ENCODE peak calls at places on chromosomes 6 and 20, in five cellular contexts. G is transverse colon, V is stomach, H is HepG2, Z is uterus. P is an unnamed sample.

GRCh38 chr6:102075539-102075938 is 682.0 kb downstream of the GRIK2 start:
- DNase-seq in Z (no peak), H (peak; percentile 4), V (no peak), G (no peak), P (no peak)

GRCh38 chr6:129853996-129854711 is 7.0 kb downstream of the TMEM244 start:
- DNase-seq in G (no peak), V (no peak), Z (no peak), H (no peak), P (no peak)

GRCh38 chr6:20620043-20620442 is 85.8 kb downstream of the CDKAL1 start:
- DNase-seq in Z (no peak), H (no peak), V (no peak), G (no peak), P (no peak)

GRCh38 chr6:85429346-85429745 is 20.5 kb upstream of the NT5E start:
- DNase-seq in H (no peak), G (no peak), Z (no peak), V (no peak), P (no peak)

GRCh38 chr6:12275084-12275483 is 15.1 kb upstream of the EDN1 start:
- DNase-seq in H (no peak), Z (no peak), G (no peak), V (no peak), P (no peak)

GRCh38 chr20:10309326-10309725 is 90.7 kb downstream of the SNAP25 start:
- DNase-seq in H (no peak), Z (no peak), G (no peak), V (no peak), P (no peak)

GRCh38 chr20:62741701-62742491 is 33.3 kb downstream of the NTSR1 start:
- DNase-seq in G (no peak), H (no peak), V (no peak), Z (no peak), P (no peak)

GRCh38 chr20:8153281-8153908 is 21.3 kb downstream of the PLCB1 start:
- DNase-seq in G (no peak), V (no peak), H (no peak), Z (no peak), P (no peak)

GRCh38 chr6:74671558-74672025 is 534.3 kb downstream of the COL12A1 start:
- DNase-seq in V (no peak), G (no peak), H (no peak), Z (no peak), P (no peak)

GRCh38 chr6:129661478-129662405 is 48.2 kb downstream of the ARHGAP18 start:
- DNase-seq in G (no peak), V (no peak), Z (no peak), H (peak; percentile 66), P (no peak)

GRCh38 chr6:134437376-134437775 is 119.5 kb upstream of the SGK1 start:
- DNase-seq in V (no peak), G (peak; percentile 16), H (no peak), Z (no peak), P (peak; percentile 12)

GRCh38 chr6:152496731-152497130 is 140.4 kb downstream of the SYNE1 start:
- DNase-seq in Z (no peak), V (no peak), G (no peak), H (no peak), P (no peak)

GRCh38 chr6:628772-629171 is 28.1 kb downstream of the HUS1B start:
- DNase-seq in V (no peak), H (no peak), G (no peak), Z (no peak), P (no peak)

GRCh38 chr6:63442870-63443269 is 123.1 kb upstream of the LGSN start:
- DNase-seq in V (no peak), G (no peak), Z (no peak), H (no peak), P (no peak)

GRCh38 chr6:17589402-17590116 is 10.5 kb upstream of the FAM8A1 start:
- DNase-seq in G (peak; percentile 65), Z (no peak), H (peak; percentile 24), V (no peak), P (no peak)

GRCh38 chr6:16244869-16245451 is 6.6 kb downstream of the GMPR start:
- DNase-seq in H (no peak), V (no peak), Z (no peak), G (no peak), P (no peak)

GRCh38 chr6:166942393-166943168 is 13.8 kb downstream of the RNASET2 start:
- DNase-seq in V (no peak), H (no peak), Z (no peak), G (no peak), P (no peak)

GRCh38 chr20:59781236-59781635 is 152.2 kb downstream of the SYCP2 start:
- DNase-seq in H (no peak), Z (no peak), V (no peak), G (no peak), P (no peak)

GRCh38 chr6:82144852-82145332 is 102.7 kb downstream of the IBTK start:
- DNase-seq in G (peak; percentile 21), H (peak; percentile 56), V (peak; percentile 37), Z (peak; percentile 25), P (peak; percentile 81)

GRCh38 chr20:64052326-64052722 is 2.9 kb upstream of the SOX18 start:
- DNase-seq in H (no peak), G (no peak), V (no peak), Z (no peak), P (no peak)

GRCh38 chr20:1478566-1478965 is 11.9 kb upstream of the NSFL1C start:
- DNase-seq in V (no peak), G (no peak), H (no peak), Z (no peak), P (no peak)

GRCh38 chr6:39855356-39855995 is 63.3 kb downstream of the DAAM2 start:
- DNase-seq in G (no peak), V (no peak), Z (no peak), H (no peak), P (no peak)

GRCh38 chr6:82246802-82247633 is 526 bp downstream of the IBTK start:
- DNase-seq in Z (no peak), G (peak; percentile 64), V (peak; percentile 41), H (peak; percentile 83), P (peak; percentile 64)

GRCh38 chr6:2110504-2110903 is 134.9 kb downstream of the GMDS start:
- DNase-seq in Z (no peak), G (no peak), V (no peak), H (no peak), P (no peak)

GRCh38 chr20:59812286-59813125 is 120.9 kb downstream of the SYCP2 start:
- DNase-seq in H (no peak), V (peak; percentile 23), Z (peak; percentile 4), G (no peak), P (peak; percentile 13)

GRCh38 chr6:29130644-29131043 is 22.8 kb downstream of the OR2J3 start:
- DNase-seq in V (no peak), Z (no peak), H (no peak), G (no peak), P (peak; percentile 18)

GRCh38 chr6:45653117-45653883 is 275.6 kb upstream of the SUPT3H start:
- DNase-seq in Z (no peak), G (no peak), V (no peak), H (no peak), P (no peak)

GRCh38 chr6:41374618-41375590 is 39.5 kb downstream of the NCR2 start:
- DNase-seq in G (no peak), Z (no peak), H (no peak), V (no peak), P (peak; percentile 49)

GRCh38 chr6:75689576-75689975 is 59.5 kb upstream of the MYO6 start:
- DNase-seq in V (no peak), G (no peak), Z (no peak), H (no peak), P (no peak)
- TF ChIP-seq POLR2A in V (no peak), G (no peak), Z (no peak), H (no peak), P (no peak)

GRCh38 chr6:27631614-27631925 is 158.7 kb upstream of the ZNF184 start:
- DNase-seq in H (no peak), Z (no peak), V (no peak), G (no peak), P (no peak)

DNA sequence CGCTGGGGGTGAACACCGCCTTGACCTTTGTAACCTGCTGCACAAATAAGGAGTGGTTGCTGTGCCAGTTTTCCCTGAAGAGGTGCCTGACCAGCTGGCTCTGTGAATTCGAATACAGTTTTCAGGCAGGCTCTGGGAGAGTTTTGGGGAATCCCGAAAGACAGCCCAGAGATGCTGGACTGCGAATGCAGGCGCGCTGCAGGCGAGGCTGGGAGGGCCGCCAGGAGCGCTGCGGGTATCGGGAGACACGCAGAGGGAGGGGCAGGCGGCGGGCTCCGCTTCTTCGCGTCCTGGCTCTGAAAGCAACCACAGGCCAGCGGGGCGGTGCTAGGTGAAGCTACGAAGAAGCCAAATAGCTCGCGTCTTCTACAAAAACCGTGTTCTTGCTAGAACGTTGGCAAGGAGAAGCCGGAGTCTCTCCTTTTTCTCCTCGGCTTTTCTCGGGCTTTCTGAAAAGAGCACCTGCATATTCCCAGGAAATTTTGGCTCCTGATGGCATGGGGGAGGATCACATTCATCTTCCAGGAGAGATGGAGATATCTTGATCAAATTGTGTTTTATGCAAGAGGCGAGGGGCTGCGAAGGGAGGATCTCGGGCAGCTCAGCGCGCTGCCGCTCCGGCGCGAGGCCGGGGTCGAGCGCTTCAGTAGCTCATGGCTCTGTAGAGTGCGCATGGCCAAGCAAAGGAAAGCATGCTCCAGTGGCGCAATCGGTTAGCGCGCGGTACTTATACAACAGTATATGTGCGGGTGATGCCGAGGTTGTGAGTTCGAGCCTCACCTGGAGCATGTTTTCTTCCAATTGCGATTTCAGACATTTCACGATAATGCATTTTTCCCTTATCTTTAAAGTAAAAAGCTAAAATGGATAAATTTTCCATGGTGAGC is 158.1 kb upstream of the ZNF184 start:
- DNase-seq in Z (no peak), G (peak; percentile 20), H (peak; percentile 74), V (no peak), P (no peak)
- H3K4me3 ChIP-seq in Z (peak overlapping the region; percentile 26), G (peak overlapping the region; percentile 13), H (peak overlapping the region; percentile 48), V (no peak overlapping the region), P (peak overlapping the region; percentile 22)

DNA sequence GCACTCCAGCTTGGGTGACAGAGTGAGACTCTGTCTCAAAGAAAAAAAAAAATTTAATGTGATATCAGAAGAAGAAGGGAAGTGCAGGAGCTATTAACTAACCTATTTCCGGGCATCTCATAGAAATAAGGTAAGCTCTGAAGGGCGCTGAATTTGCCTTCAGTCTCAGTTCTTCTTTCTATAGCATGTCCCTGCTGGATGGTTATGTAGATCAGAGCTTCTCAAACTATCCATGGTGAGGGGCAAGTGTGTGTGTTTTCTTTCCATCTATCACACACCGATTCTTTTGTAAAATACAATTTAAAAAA is 100.1 kb upstream of the MTHFD1L start:
- DNase-seq in Z (no peak), G (no peak), V (no peak), H (no peak), P (no peak)
- H3K36me3 ChIP-seq in Z (no peaks in the 10 kb centered on the region), G (no peaks in the 10 kb centered on the region), V (no peaks in the 10 kb centered on the region), H (no peaks in the 10 kb centered on the region), P (peaks cover 3% of the 10 kb centered on the region)

DNA sequence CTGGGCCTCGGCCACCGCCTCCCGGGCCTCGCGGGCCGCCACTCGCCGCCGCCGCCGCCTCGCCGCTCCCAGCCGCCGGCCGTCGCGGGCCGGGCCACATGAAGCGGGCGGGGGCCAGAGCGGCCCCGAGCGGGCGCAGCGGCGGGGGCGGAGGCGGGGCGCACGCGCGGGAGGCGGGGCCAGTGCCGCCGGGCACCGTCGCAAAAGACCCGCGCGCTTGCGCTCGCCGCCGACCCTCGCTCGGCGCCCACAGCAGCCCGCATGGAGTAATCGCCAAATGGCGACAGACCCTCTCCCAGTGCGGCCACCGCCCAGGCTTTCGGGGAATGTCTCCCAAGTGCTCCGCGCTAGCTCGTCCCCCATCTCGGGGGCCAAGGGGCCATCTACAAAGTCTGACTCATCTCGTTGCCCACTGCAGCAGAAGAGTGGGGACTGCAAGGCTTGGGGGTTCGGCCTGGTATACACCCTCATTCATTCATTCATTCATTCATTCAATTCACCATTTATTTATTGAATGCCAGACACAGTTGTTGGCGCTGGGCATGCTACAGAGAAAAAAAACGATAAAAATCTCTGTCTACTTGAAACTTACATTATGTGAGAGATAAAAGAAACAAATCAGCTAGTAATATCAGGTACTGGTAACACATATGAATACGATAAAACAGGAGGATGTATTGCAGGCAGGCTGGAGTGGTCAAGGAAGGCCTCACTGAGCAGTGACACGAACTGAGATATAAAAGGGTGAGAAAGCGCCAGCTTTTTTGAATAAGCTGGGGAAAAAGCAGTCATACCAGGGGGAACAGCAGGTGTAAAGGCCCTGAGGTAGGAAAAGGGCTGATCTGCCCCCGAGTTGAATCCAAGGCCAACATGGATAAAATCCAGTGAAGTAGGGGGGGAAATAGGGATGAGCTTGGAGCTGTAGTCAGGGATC is at the start of gene B4GALT5:
- DNase-seq in H (peak; percentile 66), Z (peak; percentile 76), G (peak; percentile 71), V (peak; percentile 73), P (peak; percentile 88)
- TF ChIP-seq POLR2A in H (peak; percentile 44), Z (peak; percentile 69), G (no peak), V (no peak), P (peak; percentile 41)